ENCODE peak calls at places on chromosomes 4 and X, in ten cellular contexts. One of them, this sample, is unnamed.

GRCh38 chr4:42761804-42762203 is 104.9 kb upstream of the ATP8A1 start:
- DNase-seq in mesothelial cell of epicardium: no peak
- DNase-seq in astrocyte of the spinal cord: no peak
- DNase-seq in MM.1S: no peak
- DNase-seq in left ventricle myocardium inferior: no peak
- DNase-seq in fibroblast of lung: no peak
- DNase-seq in fibroblast of the aortic adventitia: no peak
- DNase-seq in foreskin keratinocyte: no peak
- DNase-seq in heart left ventricle: no peak
- DNase-seq in fibroblast of pulmonary artery: no peak
- DNase-seq in this sample: no peak

GRCh38 chr4:5772528-5773270 is 61.7 kb downstream of the EVC start:
- DNase-seq in heart left ventricle: no peak
- DNase-seq in astrocyte of the spinal cord: no peak
- DNase-seq in foreskin keratinocyte: no peak
- DNase-seq in mesothelial cell of epicardium: peak; percentile 34
- DNase-seq in left ventricle myocardium inferior: no peak
- DNase-seq in fibroblast of pulmonary artery: no peak
- DNase-seq in fibroblast of the aortic adventitia: no peak
- DNase-seq in MM.1S: no peak
- DNase-seq in fibroblast of lung: no peak
- DNase-seq in this sample: no peak

GRCh38 chr4:140790765-140791164 is 34.6 kb upstream of the TBC1D9 start:
- DNase-seq in heart left ventricle: peak; percentile 34
- DNase-seq in astrocyte of the spinal cord: no peak
- DNase-seq in fibroblast of lung: peak; percentile 51
- DNase-seq in MM.1S: peak; percentile 50
- DNase-seq in foreskin keratinocyte: peak; percentile 83
- DNase-seq in fibroblast of pulmonary artery: peak; percentile 37
- DNase-seq in fibroblast of the aortic adventitia: peak; percentile 13
- DNase-seq in mesothelial cell of epicardium: no peak
- DNase-seq in left ventricle myocardium inferior: peak; percentile 30
- DNase-seq in this sample: no peak

GRCh38 chr4:87031946-87032345 is 97.1 kb downstream of the AFF1 start:
- DNase-seq in fibroblast of pulmonary artery: no peak
- DNase-seq in astrocyte of the spinal cord: no peak
- DNase-seq in fibroblast of the aortic adventitia: no peak
- DNase-seq in foreskin keratinocyte: no peak
- DNase-seq in mesothelial cell of epicardium: no peak
- DNase-seq in fibroblast of lung: no peak
- DNase-seq in MM.1S: no peak
- DNase-seq in left ventricle myocardium inferior: no peak
- DNase-seq in heart left ventricle: no peak
- DNase-seq in this sample: no peak

GRCh38 chrX:127908369-127908768 is 143.8 kb downstream of the ACTRT1 start:
- DNase-seq in fibroblast of pulmonary artery: no peak
- DNase-seq in foreskin keratinocyte: no peak
- DNase-seq in mesothelial cell of epicardium: no peak
- DNase-seq in astrocyte of the spinal cord: no peak
- DNase-seq in left ventricle myocardium inferior: no peak
- DNase-seq in fibroblast of lung: no peak
- DNase-seq in heart left ventricle: no peak
- DNase-seq in fibroblast of the aortic adventitia: no peak
- DNase-seq in MM.1S: no peak
- DNase-seq in this sample: no peak

GRCh38 chr4:22670953-22671352 is 21.8 kb upstream of the GBA3 start:
- DNase-seq in fibroblast of lung: peak; percentile 23
- DNase-seq in fibroblast of the aortic adventitia: peak; percentile 13
- DNase-seq in fibroblast of pulmonary artery: peak; percentile 53
- DNase-seq in foreskin keratinocyte: no peak
- DNase-seq in heart left ventricle: no peak
- DNase-seq in astrocyte of the spinal cord: peak; percentile 32
- DNase-seq in left ventricle myocardium inferior: no peak
- DNase-seq in MM.1S: no peak
- DNase-seq in mesothelial cell of epicardium: no peak
- DNase-seq in this sample: no peak

GRCh38 chrX:13900351-13900750 is 83.5 kb upstream of the GPM6B start:
- DNase-seq in MM.1S: no peak
- DNase-seq in fibroblast of pulmonary artery: no peak
- DNase-seq in astrocyte of the spinal cord: no peak
- DNase-seq in fibroblast of lung: no peak
- DNase-seq in left ventricle myocardium inferior: no peak
- DNase-seq in heart left ventricle: no peak
- DNase-seq in foreskin keratinocyte: no peak
- DNase-seq in mesothelial cell of epicardium: no peak
- DNase-seq in fibroblast of the aortic adventitia: no peak
- DNase-seq in this sample: no peak

GRCh38 chr4:142801966-142802365 is 44.1 kb downstream of the INPP4B start:
- DNase-seq in fibroblast of lung: no peak
- DNase-seq in foreskin keratinocyte: peak; percentile 63
- DNase-seq in MM.1S: no peak
- DNase-seq in left ventricle myocardium inferior: no peak
- DNase-seq in heart left ventricle: no peak
- DNase-seq in mesothelial cell of epicardium: no peak
- DNase-seq in fibroblast of the aortic adventitia: no peak
- DNase-seq in fibroblast of pulmonary artery: no peak
- DNase-seq in astrocyte of the spinal cord: no peak
- DNase-seq in this sample: no peak

GRCh38 chr4:24197891-24198290 is 308.0 kb upstream of the PPARGC1A start:
- DNase-seq in fibroblast of lung: no peak
- DNase-seq in MM.1S: no peak
- DNase-seq in fibroblast of pulmonary artery: no peak
- DNase-seq in mesothelial cell of epicardium: no peak
- DNase-seq in astrocyte of the spinal cord: no peak
- DNase-seq in heart left ventricle: no peak
- DNase-seq in left ventricle myocardium inferior: no peak
- DNase-seq in fibroblast of the aortic adventitia: no peak
- DNase-seq in foreskin keratinocyte: no peak
- DNase-seq in this sample: no peak

GRCh38 chr4:9832640-9833039 is 51.2 kb downstream of the DRD5 start:
- DNase-seq in MM.1S: no peak
- DNase-seq in foreskin keratinocyte: no peak
- DNase-seq in astrocyte of the spinal cord: no peak
- DNase-seq in fibroblast of lung: no peak
- DNase-seq in left ventricle myocardium inferior: no peak
- DNase-seq in mesothelial cell of epicardium: no peak
- DNase-seq in fibroblast of the aortic adventitia: no peak
- DNase-seq in fibroblast of pulmonary artery: no peak
- DNase-seq in heart left ventricle: no peak
- DNase-seq in this sample: no peak

GRCh38 chr4:83282049-83282535 is 2.5 kb downstream of the COQ2 start:
- DNase-seq in foreskin keratinocyte: no peak
- DNase-seq in heart left ventricle: no peak
- DNase-seq in fibroblast of pulmonary artery: peak; percentile 80
- DNase-seq in MM.1S: peak; percentile 78
- DNase-seq in fibroblast of lung: peak; percentile 78
- DNase-seq in fibroblast of the aortic adventitia: peak; percentile 80
- DNase-seq in left ventricle myocardium inferior: no peak
- DNase-seq in mesothelial cell of epicardium: no peak
- DNase-seq in astrocyte of the spinal cord: peak; percentile 71
- DNase-seq in this sample: no peak

DNA sequence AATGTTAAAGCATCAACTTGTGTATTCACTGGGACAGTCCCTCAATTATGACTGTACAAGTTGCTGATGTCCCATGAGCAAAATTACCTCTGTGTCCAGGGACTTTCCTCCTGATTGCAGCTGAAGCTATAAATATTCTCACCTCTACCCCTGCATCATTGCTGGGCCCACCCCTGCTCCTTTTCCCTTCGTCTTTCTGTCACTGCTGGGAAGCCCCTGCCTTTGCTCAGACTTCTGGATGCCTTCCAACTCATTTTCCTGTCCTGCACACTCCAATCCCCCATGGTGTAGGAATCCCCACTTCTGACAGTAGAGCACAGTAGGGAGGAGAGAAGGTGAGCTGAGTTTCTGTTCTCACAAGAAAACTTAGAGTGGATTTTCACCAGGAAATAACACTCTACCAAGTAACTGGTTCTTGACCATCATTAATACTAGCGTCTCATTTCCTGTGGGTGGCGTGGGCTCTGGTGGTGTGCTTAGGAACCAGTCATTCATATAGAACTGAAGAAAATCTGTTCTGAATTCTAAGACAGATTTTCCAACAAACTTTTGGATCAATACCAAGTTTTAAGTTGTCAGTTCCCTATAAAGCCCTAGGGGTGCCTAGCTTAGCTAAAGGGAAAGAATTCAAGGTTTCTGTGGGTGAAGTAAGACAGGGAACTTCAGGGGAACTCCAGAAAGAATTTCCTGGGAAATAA is 136.2 kb upstream of the MED14 start:
- DNase-seq in MM.1S: no peak
- DNase-seq in astrocyte of the spinal cord: peak; percentile 50
- DNase-seq in left ventricle myocardium inferior: no peak
- DNase-seq in fibroblast of the aortic adventitia: no peak
- DNase-seq in fibroblast of lung: peak; percentile 10
- DNase-seq in mesothelial cell of epicardium: no peak
- DNase-seq in foreskin keratinocyte: peak; percentile 16
- DNase-seq in fibroblast of pulmonary artery: peak; percentile 28
- DNase-seq in heart left ventricle: no peak
- DNase-seq in this sample: no peak
- TF ChIP-seq CTCF in MM.1S: no peak
- TF ChIP-seq CTCF in astrocyte of the spinal cord: no peak
- TF ChIP-seq CTCF in left ventricle myocardium inferior: no peak
- TF ChIP-seq CTCF in fibroblast of the aortic adventitia: no peak
- TF ChIP-seq CTCF in fibroblast of lung: no peak
- TF ChIP-seq CTCF in mesothelial cell of epicardium: no peak
- TF ChIP-seq CTCF in foreskin keratinocyte: peak; percentile 17
- TF ChIP-seq CTCF in fibroblast of pulmonary artery: peak; percentile 3
- TF ChIP-seq CTCF in heart left ventricle: no peak
- TF ChIP-seq CTCF in this sample: peak; percentile 42

GRCh38 chrX:97065973-97066372 is 182.3 kb downstream of the RPA4 start:
- DNase-seq in heart left ventricle: no peak
- DNase-seq in foreskin keratinocyte: peak; percentile 0
- DNase-seq in fibroblast of pulmonary artery: no peak
- DNase-seq in astrocyte of the spinal cord: no peak
- DNase-seq in MM.1S: no peak
- DNase-seq in fibroblast of lung: peak; percentile 1
- DNase-seq in left ventricle myocardium inferior: no peak
- DNase-seq in fibroblast of the aortic adventitia: no peak
- DNase-seq in mesothelial cell of epicardium: no peak
- DNase-seq in this sample: no peak
- TF ChIP-seq CTCF in heart left ventricle: no peak
- TF ChIP-seq CTCF in foreskin keratinocyte: no peak
- TF ChIP-seq CTCF in fibroblast of pulmonary artery: no peak
- TF ChIP-seq CTCF in astrocyte of the spinal cord: no peak
- TF ChIP-seq CTCF in MM.1S: no peak
- TF ChIP-seq CTCF in fibroblast of lung: no peak
- TF ChIP-seq CTCF in left ventricle myocardium inferior: no peak
- TF ChIP-seq CTCF in fibroblast of the aortic adventitia: no peak
- TF ChIP-seq CTCF in mesothelial cell of epicardium: no peak
- TF ChIP-seq CTCF in this sample: no peak

DNA sequence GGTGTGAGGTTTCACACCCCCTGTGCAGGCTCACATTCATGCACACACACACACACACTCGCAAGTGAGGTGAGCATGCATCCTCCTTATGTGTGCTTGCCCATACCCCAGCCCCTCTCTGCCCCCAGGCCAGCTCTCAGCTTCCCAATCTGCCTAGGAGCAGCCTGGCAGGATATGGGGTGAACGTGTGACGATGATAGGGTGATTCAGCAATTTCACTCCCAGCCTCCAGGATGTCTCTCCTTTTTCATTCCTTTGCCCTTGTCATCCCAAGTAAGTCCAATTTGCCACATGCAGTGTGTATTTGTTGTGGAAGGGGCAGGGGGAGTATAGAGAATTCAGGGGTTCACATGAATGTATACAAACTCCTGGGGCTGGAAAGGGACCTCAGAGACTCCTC is 7.2 kb downstream of the STARD8 start:
- DNase-seq in fibroblast of pulmonary artery: no peak
- DNase-seq in fibroblast of the aortic adventitia: no peak
- DNase-seq in MM.1S: no peak
- DNase-seq in fibroblast of lung: no peak
- DNase-seq in astrocyte of the spinal cord: no peak
- DNase-seq in heart left ventricle: no peak
- DNase-seq in left ventricle myocardium inferior: no peak
- DNase-seq in foreskin keratinocyte: no peak
- DNase-seq in mesothelial cell of epicardium: no peak
- DNase-seq in this sample: no peak
- TF ChIP-seq CTCF in fibroblast of pulmonary artery: no peak
- TF ChIP-seq CTCF in fibroblast of the aortic adventitia: no peak
- TF ChIP-seq CTCF in MM.1S: no peak
- TF ChIP-seq CTCF in fibroblast of lung: no peak
- TF ChIP-seq CTCF in astrocyte of the spinal cord: no peak
- TF ChIP-seq CTCF in heart left ventricle: no peak
- TF ChIP-seq CTCF in left ventricle myocardium inferior: no peak
- TF ChIP-seq CTCF in foreskin keratinocyte: no peak
- TF ChIP-seq CTCF in mesothelial cell of epicardium: no peak
- TF ChIP-seq CTCF in this sample: no peak

GRCh38 chr4:104351696-104352095 is 143.0 kb downstream of the CXXC4 start:
- DNase-seq in heart left ventricle: no peak
- DNase-seq in foreskin keratinocyte: no peak
- DNase-seq in MM.1S: no peak
- DNase-seq in left ventricle myocardium inferior: no peak
- DNase-seq in mesothelial cell of epicardium: no peak
- DNase-seq in fibroblast of lung: no peak
- DNase-seq in fibroblast of pulmonary artery: no peak
- DNase-seq in astrocyte of the spinal cord: peak; percentile 1
- DNase-seq in fibroblast of the aortic adventitia: no peak
- DNase-seq in this sample: no peak

GRCh38 chr4:104353481-104353880 is 141.2 kb downstream of the CXXC4 start:
- DNase-seq in foreskin keratinocyte: no peak
- DNase-seq in left ventricle myocardium inferior: no peak
- DNase-seq in heart left ventricle: no peak
- DNase-seq in fibroblast of lung: no peak
- DNase-seq in fibroblast of pulmonary artery: no peak
- DNase-seq in fibroblast of the aortic adventitia: no peak
- DNase-seq in mesothelial cell of epicardium: no peak
- DNase-seq in astrocyte of the spinal cord: no peak
- DNase-seq in MM.1S: no peak
- DNase-seq in this sample: no peak

DNA sequence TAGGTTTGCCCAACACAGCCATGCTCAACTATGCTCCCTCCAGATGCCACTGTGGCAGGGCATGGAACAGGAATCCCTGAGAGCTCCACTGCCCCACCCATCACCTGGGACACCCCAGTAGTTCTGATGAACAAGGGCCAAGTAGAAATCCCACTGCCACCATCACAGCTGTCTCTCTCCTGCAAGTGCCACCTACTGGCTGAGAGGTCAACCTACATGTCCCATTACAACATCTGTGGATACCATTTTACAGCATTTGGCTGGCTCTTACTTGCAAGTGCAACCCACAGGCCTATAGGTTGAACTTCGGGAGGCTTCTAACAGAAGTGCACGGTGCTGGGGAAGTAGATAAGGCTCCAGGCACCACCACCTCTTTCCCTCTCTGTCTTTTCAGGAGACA is 142.5 kb downstream of the CXXC4 start:
- DNase-seq in foreskin keratinocyte: no peak
- DNase-seq in astrocyte of the spinal cord: no peak
- DNase-seq in fibroblast of lung: no peak
- DNase-seq in fibroblast of the aortic adventitia: no peak
- DNase-seq in heart left ventricle: no peak
- DNase-seq in left ventricle myocardium inferior: no peak
- DNase-seq in fibroblast of pulmonary artery: no peak
- DNase-seq in mesothelial cell of epicardium: no peak
- DNase-seq in MM.1S: peak; percentile 11
- DNase-seq in this sample: no peak
- TF ChIP-seq CTCF in foreskin keratinocyte: peak; percentile 15
- TF ChIP-seq CTCF in astrocyte of the spinal cord: peak; percentile 10
- TF ChIP-seq CTCF in fibroblast of lung: no peak
- TF ChIP-seq CTCF in fibroblast of the aortic adventitia: no peak
- TF ChIP-seq CTCF in heart left ventricle: no peak
- TF ChIP-seq CTCF in left ventricle myocardium inferior: no peak
- TF ChIP-seq CTCF in fibroblast of pulmonary artery: no peak
- TF ChIP-seq CTCF in mesothelial cell of epicardium: no peak
- TF ChIP-seq CTCF in MM.1S: peak; percentile 34
- TF ChIP-seq CTCF in this sample: no peak

This sample was measured in chondrocyte.